ENCODE peak calls at places on chromosomes 2 and 18, in nine cellular contexts. D is neural progenitor cell, J is psoas muscle, C is aorta, X is uterus, G is stomach, T is SK-N-SH, O is ovary, K is gastrocnemius medialis. R is an unnamed sample. For H3K27me3 and H3K9me3, the result is how much of the 10 kb centered on the place peaks cover.

GRCh38 chr2:179272406-179273192 is 8.0 kb upstream of the SESTD1 start:
- DNase-seq in J (no peak), C (no peak), T (no peak), O (no peak), K (no peak), X (no peak), G (no peak), D (peak), R (no peak)

GRCh38 chr2:152198499-152198898 is 22.9 kb upstream of the STAM2 start:
- DNase-seq in J (no peak), G (no peak), O (no peak), X (no peak), K (no peak), D (no peak), C (no peak), T (no peak), R (no peak)

GRCh38 chr2:182999348-183000028 is 38.8 kb downstream of the NCKAP1 start:
- DNase-seq in C (no peak), J (no peak), K (no peak), X (no peak), D (no peak), G (no peak), T (no peak), O (no peak), R (no peak)

GRCh38 chr2:54456526-54457325 is 599 bp downstream of the SPTBN1 start:
- DNase-seq in X (peak), O (peak), G (no peak), D (peak), C (peak), T (peak), J (peak), K (no peak), R (no peak)

GRCh38 chr2:100895934-100896685 is 76.2 kb downstream of the NPAS2 start:
- DNase-seq in J (no peak), X (no peak), G (no peak), K (no peak), T (no peak), D (no peak), C (no peak), O (no peak), R (no peak)

GRCh38 chr2:47688561-47688960 is 94.4 kb upstream of the MSH6 start:
- DNase-seq in G (no peak), K (no peak), D (no peak), X (no peak), T (no peak), C (no peak), O (no peak), J (no peak), R (peak)

GRCh38 chr2:33068261-33068660 is 121.5 kb downstream of the LTBP1 start:
- DNase-seq in D (no peak), C (no peak), O (no peak), G (no peak), X (no peak), K (no peak), T (no peak), J (no peak), R (no peak)

GRCh38 chr18:77101410-77102245 is 31.0 kb downstream of the MBP start:
- DNase-seq in T (peak), K (peak), G (peak), J (peak), X (peak), O (peak), C (peak), D (no peak), R (peak)

GRCh38 chr2:238489431-238489830 is 62.7 kb downstream of the ASB1 start:
- DNase-seq in G (peak), D (no peak), J (no peak), K (no peak), O (no peak), C (no peak), T (no peak), X (no peak), R (no peak)

GRCh38 chr2:206708286-206708685 is 9.9 kb downstream of the DYTN start:
- DNase-seq in K (no peak), D (no peak), O (no peak), J (no peak), G (no peak), C (no peak), X (no peak), T (no peak), R (no peak)

GRCh38 chr2:206701952-206702630 is 16.1 kb downstream of the DYTN start:
- DNase-seq in O (no peak), X (no peak), T (no peak), J (no peak), G (no peak), C (no peak), K (no peak), D (no peak), R (no peak)

DNA sequence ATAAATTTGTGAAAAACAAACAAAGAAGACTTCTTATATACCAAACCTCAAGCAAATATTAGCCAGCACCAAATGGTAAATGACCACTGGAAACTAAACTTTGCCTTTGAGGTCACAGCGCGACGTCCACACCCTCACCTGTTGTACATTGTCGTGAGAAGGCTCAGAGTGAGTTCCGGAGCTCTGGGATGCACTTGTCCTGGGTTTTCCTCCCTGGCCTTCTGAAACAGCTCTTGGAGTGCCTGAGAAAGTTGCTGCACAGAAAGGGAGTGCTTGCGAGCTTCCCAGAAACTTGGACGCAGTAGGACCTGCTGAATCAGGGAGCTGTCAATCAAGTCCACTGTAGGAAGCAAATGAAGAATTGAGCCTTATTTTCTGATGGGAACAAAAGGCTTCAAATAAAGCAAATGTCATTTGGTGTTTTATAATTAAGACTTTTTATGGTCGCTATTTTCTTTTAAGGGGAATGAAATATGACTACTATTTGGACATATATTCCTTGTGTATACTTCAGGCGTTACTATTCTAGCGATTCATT is 11.0 kb downstream of the DYTN start:
- DNase-seq in J (no peak), C (no peak), X (no peak), G (no peak), D (no peak), O (no peak), T (no peak), K (no peak), R (no peak)
- H3K27me3 ChIP-seq in J (under half), C (under half), X (under half), G (under half), D (under half), O (under half), T (under half), K (under half), R (under half)

DNA sequence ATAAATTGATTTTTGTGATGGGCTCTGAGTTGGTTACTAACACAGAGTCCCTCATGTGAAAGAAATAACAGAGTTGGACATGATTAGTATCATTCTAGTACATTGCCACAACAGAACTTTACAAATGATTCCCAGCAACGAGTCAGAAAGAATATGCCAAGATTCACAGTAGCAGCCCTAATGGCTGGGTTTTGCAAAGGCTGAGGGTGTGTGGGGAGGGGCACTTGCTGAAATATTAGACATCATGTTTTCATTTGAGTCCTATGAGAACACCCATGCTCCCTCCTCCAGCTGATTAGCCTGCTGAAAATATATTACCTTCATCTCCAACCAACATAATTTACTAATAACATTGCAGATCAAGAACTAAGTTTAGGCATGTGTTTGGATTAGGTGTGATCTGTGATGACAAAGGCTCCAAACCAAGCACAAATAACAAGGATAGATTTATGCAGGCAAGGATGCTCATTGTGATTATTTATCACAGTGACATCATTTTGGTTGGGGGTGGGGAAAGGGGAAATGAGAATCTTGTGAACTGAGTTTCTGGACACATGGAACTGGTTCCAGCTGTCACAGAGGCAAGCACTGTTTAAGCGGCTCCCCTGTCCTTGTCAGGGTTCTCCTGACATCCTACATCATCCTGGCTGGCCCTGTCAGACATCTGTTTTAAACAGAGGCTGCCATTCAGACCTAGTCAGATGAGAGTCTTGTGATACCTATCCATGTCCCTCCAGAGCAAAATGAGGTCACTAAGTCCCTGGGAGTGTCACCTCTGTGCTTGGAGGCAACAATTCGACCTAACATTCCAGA is 205.8 kb upstream of the NCKAP5 start:
- DNase-seq in O (no peak), T (no peak), D (no peak), C (no peak), K (no peak), X (no peak), G (no peak), J (no peak), R (no peak)
- H3K27ac ChIP-seq in O (no peak), T (no peak), D (no peak), C (no peak), K (no peak), X (peak), G (no peak), J (no peak), R (no peak)

GRCh38 chr2:34475141-34475540 is 876.0 kb upstream of the FAM98A start:
- DNase-seq in C (no peak), D (no peak), K (no peak), O (no peak), G (no peak), T (no peak), X (no peak), J (no peak), R (no peak)

GRCh38 chr2:34481542-34481941 is 882.4 kb upstream of the FAM98A start:
- DNase-seq in C (no peak), J (no peak), X (no peak), T (no peak), O (no peak), D (no peak), K (no peak), G (no peak), R (no peak)

GRCh38 chr2:34474646-34475045 is 875.5 kb upstream of the FAM98A start:
- DNase-seq in J (no peak), O (no peak), G (no peak), K (no peak), C (no peak), T (no peak), D (no peak), X (no peak), R (no peak)

GRCh38 chr2:34480366-34480765 is 881.3 kb upstream of the FAM98A start:
- DNase-seq in O (no peak), G (no peak), C (no peak), J (no peak), X (no peak), T (no peak), D (no peak), K (no peak), R (no peak)
- H3K9me3 ChIP-seq in O (under half), G (under half), C (under half), J (under half), X (under half), T (under half), D (under half), K (under half), R (under half)

GRCh38 chr2:2859732-2860131 is 517.9 kb downstream of the EIPR1 start:
- DNase-seq in C (no peak), K (no peak), O (no peak), T (no peak), D (no peak), G (no peak), J (no peak), X (no peak), R (no peak)
- H3K27me3 ChIP-seq in C (under half), K (under half), O (under half), T (under half), D (under half), G (under half), J (under half), X (under half), R (under half)

DNA sequence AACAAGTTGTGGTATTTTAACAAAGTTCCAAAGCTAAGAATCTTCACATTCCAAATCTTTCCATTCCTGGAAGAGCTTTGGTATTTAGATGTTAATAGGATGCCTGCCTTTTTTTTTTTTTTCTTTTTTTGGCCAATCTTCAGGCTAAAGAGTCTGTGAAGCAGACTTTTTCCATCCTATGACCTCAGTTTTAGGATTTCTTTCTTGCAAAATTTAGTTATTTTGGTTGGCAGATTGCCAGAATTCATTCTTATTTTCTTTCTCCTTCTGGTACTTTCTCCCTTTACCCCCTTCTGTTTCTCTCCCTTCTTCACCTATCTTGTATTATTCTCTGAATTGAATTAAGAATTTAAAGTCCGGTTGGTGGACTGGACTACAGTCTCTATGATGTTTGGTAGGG is 217.8 kb upstream of the REV1 start:
- DNase-seq in J (no peak), T (no peak), G (no peak), C (no peak), D (no peak), O (no peak), X (no peak), K (no peak), R (no peak)
- H3K27ac ChIP-seq in J (no peak), T (no peak), G (no peak), C (no peak), D (no peak), O (no peak), X (peak), K (peak), R (no peak)

DNA sequence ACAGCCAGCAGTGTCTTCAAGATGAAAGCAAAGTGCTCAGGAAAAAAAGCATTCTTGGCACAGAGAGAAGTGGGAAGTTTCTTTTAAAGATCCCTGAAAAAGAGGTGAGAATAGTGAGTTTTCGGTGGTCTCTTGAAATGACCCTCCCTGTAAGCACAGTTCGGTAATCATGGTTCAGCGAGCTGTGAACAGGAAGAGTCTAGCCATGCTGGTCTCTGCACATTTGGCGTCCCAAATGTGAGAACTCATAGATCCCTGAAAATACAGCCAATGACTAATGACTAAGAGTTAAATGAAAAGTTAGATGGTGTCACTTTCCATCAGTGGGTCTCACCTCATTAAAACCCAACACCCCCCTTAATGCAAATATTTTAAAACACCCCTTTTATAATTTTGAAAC is 3.4 kb downstream of the IL1R1 start:
- DNase-seq in D (no peak), T (no peak), J (no peak), C (no peak), X (no peak), G (no peak), O (no peak), K (no peak), R (no peak)
- H3K9me3 ChIP-seq in D (under half), T (under half), J (under half), C (under half), X (under half), G (under half), O (under half), K (under half), R (under half)

DNA sequence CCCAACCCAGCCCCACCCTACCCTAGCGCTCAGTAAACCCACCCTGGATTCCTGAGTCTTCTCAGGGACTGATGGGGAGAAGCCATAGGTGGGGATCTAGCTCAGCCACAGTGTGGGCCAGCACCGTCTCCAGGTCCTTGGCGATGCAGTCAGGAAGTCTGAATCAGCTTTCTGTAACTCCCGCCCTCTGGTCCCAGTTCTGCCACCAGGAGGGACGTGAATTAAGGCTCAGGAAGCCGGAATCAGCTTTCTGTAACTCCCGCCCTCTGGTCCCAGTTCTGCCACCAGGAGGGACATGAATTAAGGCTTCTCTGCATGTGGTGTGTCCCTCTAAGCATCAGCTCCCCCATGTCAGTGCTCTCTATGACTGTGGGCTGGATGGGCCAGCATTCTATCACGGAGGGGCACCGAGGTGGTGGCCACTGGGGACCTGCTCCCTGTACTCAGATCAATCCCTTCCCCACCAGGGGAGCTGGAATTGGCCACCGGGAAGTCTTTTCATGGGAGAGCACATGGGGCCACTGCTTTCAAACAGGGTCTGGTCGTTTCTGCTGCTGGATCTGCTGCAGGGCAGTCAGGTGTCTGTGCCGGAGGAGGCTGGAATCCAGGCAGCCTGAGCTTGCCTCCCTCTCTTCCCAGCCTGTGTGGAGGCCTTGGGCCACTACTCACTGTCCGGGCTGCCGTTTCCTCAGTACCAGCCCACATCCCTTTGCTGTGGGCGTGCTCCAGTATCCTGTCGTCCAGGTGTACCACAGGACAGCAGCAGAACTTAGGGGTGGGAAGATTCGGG is 24.7 kb downstream of the ASB18 start:
- DNase-seq in T (no peak), X (no peak), O (no peak), J (no peak), D (no peak), G (no peak), C (no peak), K (peak), R (no peak)
- H3K27me3 ChIP-seq in T (under half), X (under half), O (under half), J (under half), D (half or more), G (under half), C (under half), K (under half), R (under half)

DNA sequence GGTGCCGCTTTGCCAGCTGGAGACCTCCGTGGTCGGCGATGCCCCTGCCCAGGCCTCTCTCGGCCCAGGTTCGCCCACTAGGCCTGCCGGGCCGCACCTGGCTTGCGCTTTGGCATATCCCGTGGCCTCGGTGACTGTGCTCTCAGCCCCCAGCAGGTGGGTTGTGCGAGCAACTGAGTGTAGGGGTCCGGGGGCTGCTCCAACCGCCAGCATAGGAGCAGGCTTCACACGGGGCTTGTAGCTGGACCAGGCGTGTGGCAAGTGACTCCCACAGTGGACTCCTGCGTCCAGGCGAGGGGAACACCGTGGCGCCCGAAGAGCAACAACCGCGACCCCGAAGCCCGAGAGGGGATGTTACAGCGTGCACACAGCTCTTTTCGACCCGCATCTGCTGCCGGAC is 9.7 kb downstream of the TRAPPC12 start:
- DNase-seq in O (no peak), G (no peak), J (no peak), X (no peak), T (no peak), D (no peak), C (no peak), K (no peak), R (no peak)
- H3K27ac ChIP-seq in O (no peak), G (no peak), J (no peak), X (no peak), T (no peak), D (no peak), C (no peak), K (no peak), R (no peak)

GRCh38 chr18:78903436-78904178 is 76.0 kb upstream of the SALL3 start:
- DNase-seq in X (no peak), J (no peak), O (no peak), G (no peak), K (no peak), C (no peak), D (no peak), T (no peak), R (no peak)
- H3K9me3 ChIP-seq in X (under half), J (under half), O (under half), G (under half), K (under half), C (under half), D (under half), T (under half), R (under half)